ENCODE peak calls at places on chromosomes 11 and 22, in six cellular contexts. C is CD8-positive, alpha-beta T cell; U is PC-3; P is choroid plexus epithelial cell; X is AG04450; T is cardiac fibroblast. B is an unnamed sample.

GRCh38 chr11:113577356-113578163 is 102.4 kb upstream of the DRD2 start:
- DNase-seq in C (no peak), U (no peak), P (no peak), X (no peak), T (no peak), B (no peak)

GRCh38 chr11:36376888-36377758 is 81.0 kb downstream of the PRR5L start:
- DNase-seq in C (peak; percentile 59), U (no peak), P (peak; percentile 72), X (no peak), T (peak; percentile 67), B (no peak)

GRCh38 chr11:127919206-127920000 is 668.0 kb downstream of the ETS1 start:
- DNase-seq in C (no peak), U (peak; percentile 63), P (peak; percentile 70), X (peak; percentile 53), T (peak; percentile 39), B (no peak)

GRCh38 chr11:104332110-104332509 is 168.2 kb upstream of the PDGFD start:
- DNase-seq in C (no peak), U (peak; percentile 52), P (peak; percentile 35), X (no peak), T (no peak), B (no peak)

GRCh38 chr11:121930004-121930965 is 185.7 kb downstream of the BLID start:
- DNase-seq in C (no peak), U (no peak), P (peak; percentile 19), X (no peak), T (peak; percentile 18), B (no peak)

GRCh38 chr11:2134022-2135010 is 4.9 kb downstream of the IGF2 start:
- DNase-seq in C (no peak), U (no peak), P (no peak), X (no peak), T (no peak), B (no peak)

GRCh38 chr11:108672113-108672512 is 7.2 kb downstream of the DDX10 start:
- DNase-seq in C (no peak), U (no peak), P (peak; percentile 88), X (no peak), T (peak; percentile 84), B (no peak)

GRCh38 chr22:42764895-42765363 is 44.3 kb upstream of the A4GALT start:
- DNase-seq in C (no peak), U (no peak), P (no peak), X (no peak), T (no peak), B (no peak)

GRCh38 chr11:113550179-113550578 is 75.0 kb upstream of the DRD2 start:
- DNase-seq in C (no peak), U (no peak), P (no peak), X (no peak), T (no peak), B (no peak)

GRCh38 chr11:27701262-27702105 is 1.2 kb upstream of the BDNF start:
- DNase-seq in C (no peak), U (peak; percentile 52), P (peak; percentile 81), X (no peak), T (peak; percentile 61), B (no peak)

GRCh38 chr22:46738961-46739870 is 1.2 kb upstream of the CERK start:
- DNase-seq in C (peak; percentile 55), U (no peak), P (peak; percentile 66), X (no peak), T (peak; percentile 45), B (no peak)

GRCh38 chr11:65315204-65315865 is 669 bp downstream of the CDC42EP2 start:
- DNase-seq in C (peak; percentile 75), U (peak; percentile 82), P (peak; percentile 71), X (no peak), T (peak; percentile 82), B (peak; percentile 89)

GRCh38 chr11:118305726-118306125 is 1.2 kb downstream of the CD3E start:
- DNase-seq in C (peak; percentile 70), U (no peak), P (no peak), X (no peak), T (no peak), B (no peak)

GRCh38 chr11:106925245-106925644 is 93.0 kb downstream of the GUCY1A2 start:
- DNase-seq in C (no peak), U (no peak), P (no peak), X (no peak), T (no peak), B (no peak)

GRCh38 chr11:113387605-113388211 is at the start of gene ANKK1:
- DNase-seq in C (no peak), U (no peak), P (no peak), X (no peak), T (no peak), B (peak; percentile 72)

GRCh38 chr22:30298005-30298701 is 8.8 kb upstream of the CASTOR1 start:
- DNase-seq in C (no peak), U (peak; percentile 89), P (no peak), X (no peak), T (no peak), B (no peak)

GRCh38 chr22:38300197-38300945 is 16.9 kb downstream of the CSNK1E start:
- DNase-seq in C (no peak), U (no peak), P (no peak), X (no peak), T (no peak), B (no peak)

GRCh38 chr22:38302906-38303305 is 14.3 kb downstream of the CSNK1E start:
- DNase-seq in C (no peak), U (no peak), P (no peak), X (no peak), T (no peak), B (no peak)

GRCh38 chr22:38303974-38304373 is 13.3 kb downstream of the CSNK1E start:
- DNase-seq in C (no peak), U (no peak), P (no peak), X (no peak), T (peak; percentile 22), B (no peak)

GRCh38 chr22:38305481-38306448 is 11.5 kb downstream of the CSNK1E start:
- DNase-seq in C (peak; percentile 47), U (no peak), P (peak; percentile 69), X (no peak), T (peak; percentile 78), B (no peak)

GRCh38 chr22:38304526-38304925 is 12.7 kb downstream of the CSNK1E start:
- DNase-seq in C (no peak), U (no peak), P (peak; percentile 56), X (no peak), T (peak; percentile 31), B (no peak)
- TF ChIP-seq CTCF in C (no peak), U (no peak), P (peak; percentile 38), X (peak; percentile 2), T (peak; percentile 52), B (peak; percentile 37)

DNA sequence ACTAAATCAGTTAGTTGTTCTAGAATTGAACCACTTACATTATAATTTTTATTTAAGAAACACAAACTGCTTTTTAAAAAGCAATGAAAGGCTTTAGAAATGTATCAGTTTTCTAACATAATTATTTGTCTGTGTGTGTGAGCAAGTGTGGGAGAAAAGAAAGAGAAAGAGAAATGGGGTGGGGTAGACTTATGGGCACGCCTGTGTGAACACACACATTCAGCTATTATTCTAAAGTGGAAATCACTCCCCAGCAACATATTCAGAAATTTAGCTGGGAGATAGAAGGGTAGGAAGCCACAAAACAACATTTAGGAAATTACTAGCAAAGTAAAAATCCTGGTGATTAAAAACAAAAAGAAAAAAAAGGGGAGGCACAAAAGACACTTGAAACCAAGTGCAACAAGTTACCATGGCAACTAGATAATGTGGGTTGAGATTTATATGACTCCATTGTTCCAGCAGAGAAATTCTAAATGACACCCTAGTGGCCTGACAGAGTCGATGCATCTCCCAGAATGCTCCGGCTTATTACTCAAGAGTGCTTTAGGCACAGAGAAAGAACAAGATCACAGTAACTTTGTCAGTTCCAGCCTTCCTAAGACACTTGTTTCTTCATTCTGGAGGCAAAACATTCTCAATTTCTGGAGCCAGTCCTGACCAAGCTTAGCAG is 444.6 kb downstream of the DLG2 start:
- DNase-seq in C (no peak), U (peak; percentile 75), P (peak; percentile 65), X (no peak), T (peak; percentile 8), B (no peak)
- TF ChIP-seq CTCF in C (no peak), U (peak; percentile 76), P (peak; percentile 63), X (peak; percentile 54), T (peak; percentile 54), B (no peak)

DNA sequence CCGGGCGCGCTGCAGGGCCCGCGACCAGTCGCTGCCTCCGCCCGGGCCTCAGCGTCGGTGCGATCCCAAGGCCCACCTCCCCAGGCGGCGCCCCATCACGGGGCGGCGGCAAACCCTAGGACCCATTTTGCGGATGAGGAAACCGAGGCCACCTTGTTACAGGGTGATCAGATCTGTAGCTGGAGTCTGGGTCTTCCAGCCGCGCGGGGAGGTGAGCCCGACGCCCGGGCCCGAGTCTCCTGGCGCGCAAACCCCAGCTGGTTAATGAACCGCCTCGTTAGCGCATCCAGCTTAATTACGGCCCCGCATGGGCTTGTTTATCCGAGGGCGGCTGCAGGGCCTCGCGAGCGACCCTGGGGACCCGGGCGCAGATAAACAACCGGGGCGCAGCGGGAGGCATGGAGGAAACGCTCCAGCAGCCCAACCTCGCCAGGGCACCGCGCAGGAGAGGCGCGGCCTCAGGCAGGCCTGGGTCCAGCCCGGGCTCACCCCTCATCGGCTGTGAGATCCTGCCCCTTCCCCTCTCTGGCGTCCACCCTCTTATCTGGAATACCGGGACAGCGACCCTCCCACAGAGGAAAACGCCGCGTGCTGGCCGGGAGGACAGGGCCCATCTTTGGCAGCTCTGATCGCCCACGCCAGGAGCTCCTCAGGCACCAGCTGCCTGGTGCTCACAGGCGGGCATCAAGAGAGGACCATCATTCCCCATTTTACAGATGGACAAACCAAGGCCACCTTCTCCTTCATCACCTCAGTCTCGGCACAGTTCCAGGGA is 14.7 kb downstream of the OTUB1 start:
- DNase-seq in C (no peak), U (no peak), P (no peak), X (no peak), T (no peak), B (no peak)
- TF ChIP-seq CTCF in C (no peak), U (peak; percentile 14), P (no peak), X (no peak), T (no peak), B (no peak)

GRCh38 chr11:125075900-125076317 is 12.8 kb downstream of the SLC37A2 start:
- DNase-seq in C (no peak), U (peak; percentile 35), P (no peak), X (no peak), T (no peak), B (no peak)

GRCh38 chr11:125073616-125074483 is 10.7 kb downstream of the SLC37A2 start:
- DNase-seq in C (no peak), U (no peak), P (no peak), X (no peak), T (no peak), B (no peak)

GRCh38 chr11:125075242-125075625 is 12.1 kb downstream of the SLC37A2 start:
- DNase-seq in C (no peak), U (no peak), P (no peak), X (no peak), T (no peak), B (no peak)

GRCh38 chr11:125072961-125073590 is 10.0 kb downstream of the SLC37A2 start:
- DNase-seq in C (no peak), U (no peak), P (no peak), X (no peak), T (no peak), B (no peak)

DNA sequence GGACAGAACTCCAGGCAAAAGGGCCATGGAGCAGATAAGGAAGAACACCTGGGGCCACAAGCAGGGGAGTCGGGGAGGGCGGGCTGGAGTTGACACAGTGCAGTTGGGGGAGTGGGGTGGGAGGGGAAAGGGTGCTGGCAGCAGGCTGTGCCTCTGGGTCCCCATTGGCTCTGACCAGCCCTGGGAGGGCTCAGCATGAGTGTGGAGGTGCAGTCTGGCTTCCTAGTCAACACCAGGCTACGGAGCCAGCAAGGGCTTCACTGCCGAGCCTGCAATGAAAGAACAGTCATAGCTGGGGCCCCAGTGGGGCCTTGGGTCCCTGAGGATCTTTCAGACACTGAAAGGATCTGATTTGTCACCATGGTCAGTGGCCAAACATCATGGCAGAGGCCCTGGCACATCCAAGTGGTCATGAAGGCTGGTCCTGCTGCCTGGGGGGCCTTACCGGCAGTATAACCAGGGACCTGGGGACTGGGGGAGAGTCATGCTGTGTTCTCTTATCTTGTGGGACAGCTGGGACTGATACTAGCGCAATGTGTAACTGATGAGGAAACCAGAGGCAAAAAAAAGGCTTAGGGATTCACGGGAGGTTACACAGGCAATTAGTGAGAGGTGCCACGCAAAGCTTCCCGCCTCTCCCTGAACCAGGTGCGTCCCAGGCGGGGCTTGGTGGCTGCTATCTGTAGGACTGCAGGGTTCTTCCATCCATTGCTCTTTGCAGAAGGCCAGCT is 11.6 kb downstream of the SLC37A2 start:
- DNase-seq in C (no peak), U (no peak), P (no peak), X (no peak), T (no peak), B (no peak)
- TF ChIP-seq CTCF in C (no peak), U (no peak), P (no peak), X (no peak), T (no peak), B (no peak)

B was measured in suprapubic skin.